ENCODE peak calls at places on chromosome 19, in five cellular contexts. One of them, this sample, is unnamed.

GRCh38 chr19:1130801-1131717 is 27.3 kb downstream of the GPX4 start:
- DNase-seq in prostate gland: no peak
- DNase-seq in IMR-90: no peak
- DNase-seq in ovary: peak
- DNase-seq in esophagus squamous epithelium: no peak
- DNase-seq in this sample: no peak

GRCh38 chr19:4175669-4175931 is 6.8 kb downstream of the SIRT6 start:
- DNase-seq in prostate gland: no peak
- DNase-seq in ovary: no peak
- DNase-seq in esophagus squamous epithelium: no peak
- DNase-seq in IMR-90: no peak
- DNase-seq in this sample: no peak

GRCh38 chr19:6772866-6773322 is 386 bp downstream of the VAV1 start:
- DNase-seq in IMR-90: no peak
- DNase-seq in esophagus squamous epithelium: no peak
- DNase-seq in ovary: no peak
- DNase-seq in prostate gland: no peak
- DNase-seq in this sample: no peak

GRCh38 chr19:47490031-47490430 is 6.0 kb upstream of the KPTN start:
- DNase-seq in prostate gland: no peak
- DNase-seq in ovary: no peak
- DNase-seq in IMR-90: no peak
- DNase-seq in esophagus squamous epithelium: no peak
- DNase-seq in this sample: no peak

GRCh38 chr19:35509018-35509652 is 4.3 kb downstream of the DMKN start:
- DNase-seq in prostate gland: peak
- DNase-seq in IMR-90: no peak
- DNase-seq in ovary: peak
- DNase-seq in esophagus squamous epithelium: no peak
- DNase-seq in this sample: no peak

GRCh38 chr19:46471116-46471733 is at the start of gene PNMA8A:
- DNase-seq in ovary: peak
- DNase-seq in esophagus squamous epithelium: no peak
- DNase-seq in IMR-90: peak
- DNase-seq in prostate gland: no peak
- DNase-seq in this sample: no peak

GRCh38 chr19:53504903-53505302 is 33.0 kb upstream of the ZNF331 start:
- DNase-seq in IMR-90: no peak
- DNase-seq in esophagus squamous epithelium: no peak
- DNase-seq in prostate gland: peak
- DNase-seq in ovary: no peak
- DNase-seq in this sample: no peak

GRCh38 chr19:4487572-4487971 is 15.5 kb downstream of the HDGFL2 start:
- DNase-seq in esophagus squamous epithelium: no peak
- DNase-seq in IMR-90: no peak
- DNase-seq in ovary: no peak
- DNase-seq in prostate gland: no peak
- DNase-seq in this sample: no peak

GRCh38 chr19:31185261-31185660 is 164.0 kb downstream of the TSHZ3 start:
- DNase-seq in IMR-90: no peak
- DNase-seq in prostate gland: no peak
- DNase-seq in ovary: no peak
- DNase-seq in esophagus squamous epithelium: no peak
- DNase-seq in this sample: no peak

GRCh38 chr19:46211201-46211881 is 18.2 kb upstream of the IGFL1 start:
- DNase-seq in IMR-90: no peak
- DNase-seq in prostate gland: peak
- DNase-seq in ovary: no peak
- DNase-seq in esophagus squamous epithelium: no peak
- DNase-seq in this sample: no peak

GRCh38 chr19:34282611-34283519 is 28.5 kb downstream of the GARRE1 start:
- DNase-seq in esophagus squamous epithelium: no peak
- DNase-seq in ovary: no peak
- DNase-seq in IMR-90: no peak
- DNase-seq in prostate gland: peak
- DNase-seq in this sample: no peak

GRCh38 chr19:9620842-9621155 is 233 bp downstream of the ZNF561 start:
- DNase-seq in ovary: no peak
- DNase-seq in prostate gland: peak
- DNase-seq in esophagus squamous epithelium: no peak
- DNase-seq in IMR-90: no peak
- DNase-seq in this sample: no peak

GRCh38 chr19:23515551-23515950 is 120.3 kb upstream of the ZNF91 start:
- DNase-seq in prostate gland: no peak
- DNase-seq in IMR-90: no peak
- DNase-seq in ovary: no peak
- DNase-seq in esophagus squamous epithelium: no peak
- DNase-seq in this sample: no peak

DNA sequence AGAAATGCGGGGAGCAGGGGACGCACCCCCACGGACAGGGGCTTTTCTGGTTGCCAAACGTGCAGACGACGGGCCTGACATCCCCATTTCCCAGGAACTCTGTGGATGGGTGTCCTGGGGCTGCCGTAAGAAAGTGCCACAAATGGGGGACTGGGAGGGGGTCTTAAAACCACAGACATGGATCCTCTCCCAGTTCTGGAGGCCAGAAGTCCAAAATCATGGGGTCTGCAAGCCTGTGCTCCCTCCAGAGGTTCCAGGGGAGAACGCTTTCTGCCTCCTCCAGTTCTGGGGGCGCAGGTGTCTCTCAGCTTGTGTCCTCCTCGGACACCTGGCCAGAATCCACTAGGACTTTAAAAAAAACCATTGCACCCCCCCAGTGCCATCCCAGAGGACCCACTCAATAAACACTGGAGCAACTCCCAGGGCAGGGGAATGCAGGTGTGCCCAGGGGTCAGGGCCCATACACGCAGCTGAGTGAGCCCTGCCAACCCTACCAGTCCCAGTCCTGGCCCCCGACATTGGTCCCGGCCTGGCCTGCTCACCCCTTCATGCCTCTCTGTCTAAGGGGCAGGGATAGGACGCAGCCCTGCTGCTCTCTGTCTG is 103.9 kb downstream of the GADD45B start:
- DNase-seq in prostate gland: no peak
- DNase-seq in esophagus squamous epithelium: no peak
- DNase-seq in IMR-90: no peak
- DNase-seq in ovary: peak
- DNase-seq in this sample: no peak
- TF ChIP-seq CTCF in prostate gland: no peak
- TF ChIP-seq CTCF in esophagus squamous epithelium: no peak
- TF ChIP-seq CTCF in IMR-90: no peak
- TF ChIP-seq CTCF in ovary: no peak
- TF ChIP-seq CTCF in this sample: no peak

DNA sequence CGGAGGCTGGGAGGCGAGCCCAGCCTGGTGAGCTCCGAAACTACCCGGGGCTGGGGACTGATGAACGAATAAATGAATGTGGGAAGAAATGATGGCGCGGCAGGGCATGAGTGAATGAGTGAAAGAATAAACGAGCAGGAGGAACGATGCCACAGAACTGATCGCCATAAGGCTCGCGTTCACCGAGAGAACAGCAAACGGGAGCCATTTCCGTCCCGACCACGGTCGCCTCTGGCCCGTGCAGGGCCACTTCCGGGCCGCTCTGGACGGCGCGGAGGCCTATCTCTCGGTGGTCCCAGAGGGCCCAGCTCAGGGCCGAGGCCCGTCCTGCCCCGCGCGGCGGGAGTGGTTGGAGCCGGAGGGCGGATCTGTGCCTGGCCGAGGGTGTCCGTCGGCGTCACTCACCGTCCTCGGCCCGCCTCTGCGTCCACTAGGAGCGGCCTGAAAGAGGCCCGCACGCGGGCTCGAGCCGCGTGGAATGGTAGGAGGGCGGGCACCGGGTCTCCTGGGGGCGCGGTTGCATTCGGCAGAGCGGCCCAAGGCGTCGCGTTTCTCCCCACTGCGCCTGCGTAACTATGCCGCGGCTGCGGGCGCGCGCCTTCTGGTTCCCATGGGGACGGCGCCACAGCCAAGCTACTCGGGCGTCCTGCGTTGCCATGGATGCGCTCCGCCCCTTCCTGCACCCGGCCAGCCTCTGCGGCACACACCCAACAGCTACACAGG is at the start of gene ZNF497:
- DNase-seq in IMR-90: peak
- DNase-seq in esophagus squamous epithelium: peak
- DNase-seq in ovary: peak
- DNase-seq in prostate gland: peak
- DNase-seq in this sample: peak
- TF ChIP-seq POLR2A in IMR-90: peak
- TF ChIP-seq POLR2A in esophagus squamous epithelium: peak
- TF ChIP-seq POLR2A in ovary: peak
- TF ChIP-seq POLR2A in prostate gland: peak
- TF ChIP-seq POLR2A in this sample: peak

GRCh38 chr19:39995794-39996193 is 1.1 kb upstream of the ZNF546 start:
- DNase-seq in prostate gland: no peak
- DNase-seq in IMR-90: no peak
- DNase-seq in ovary: no peak
- DNase-seq in esophagus squamous epithelium: no peak
- DNase-seq in this sample: no peak
- H3K4me3 ChIP-seq in prostate gland: no peak
- H3K4me3 ChIP-seq in IMR-90: no peak
- H3K4me3 ChIP-seq in ovary: peak
- H3K4me3 ChIP-seq in esophagus squamous epithelium: peak
- H3K4me3 ChIP-seq in this sample: peak

GRCh38 chr19:49746206-49746958 is 16.7 kb downstream of the TSKS start:
- DNase-seq in ovary: peak
- DNase-seq in esophagus squamous epithelium: no peak
- DNase-seq in IMR-90: no peak
- DNase-seq in prostate gland: no peak
- DNase-seq in this sample: no peak
- TF ChIP-seq CTCF in ovary: no peak
- TF ChIP-seq CTCF in esophagus squamous epithelium: no peak
- TF ChIP-seq CTCF in IMR-90: no peak
- TF ChIP-seq CTCF in prostate gland: no peak
- TF ChIP-seq CTCF in this sample: no peak

DNA sequence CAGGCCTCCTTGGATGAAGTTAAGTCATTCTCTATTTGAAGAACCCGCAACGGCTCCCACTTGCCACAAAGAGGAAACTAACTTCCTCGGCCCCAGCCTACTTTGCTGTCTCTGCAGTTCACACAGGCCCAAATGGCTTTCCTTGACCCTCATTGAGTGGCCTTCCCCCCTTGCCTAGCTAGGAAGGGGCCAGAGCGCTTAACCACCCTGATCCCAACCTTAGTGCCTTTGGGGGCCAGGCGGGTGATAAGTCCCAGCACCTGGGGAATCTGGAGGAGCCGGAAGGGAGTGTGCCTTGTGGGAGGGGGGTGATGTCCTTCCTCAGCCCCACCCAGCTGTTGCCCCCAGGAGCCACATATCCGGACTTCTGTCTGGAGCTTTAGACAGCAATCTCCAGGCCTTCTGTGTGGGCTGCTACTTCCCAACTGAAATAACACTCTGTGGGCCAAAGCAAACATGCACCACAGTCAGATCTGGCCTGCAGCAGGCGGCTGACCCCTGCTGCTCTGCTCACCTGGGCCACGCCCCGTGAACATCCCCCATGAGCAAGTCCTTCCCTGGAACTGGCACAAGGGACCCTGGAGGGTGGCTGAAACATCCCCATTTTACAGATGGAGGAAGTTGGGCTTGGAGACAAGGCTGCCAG is 10.5 kb downstream of the NECTIN2 start:
- DNase-seq in prostate gland: no peak
- DNase-seq in ovary: no peak
- DNase-seq in esophagus squamous epithelium: no peak
- DNase-seq in IMR-90: no peak
- DNase-seq in this sample: no peak
- TF ChIP-seq POLR2A in prostate gland: no peak
- TF ChIP-seq POLR2A in ovary: no peak
- TF ChIP-seq POLR2A in esophagus squamous epithelium: no peak
- TF ChIP-seq POLR2A in IMR-90: no peak
- TF ChIP-seq POLR2A in this sample: no peak

GRCh38 chr19:41987141-41987860 is 6.7 kb downstream of the ATP1A3 start:
- DNase-seq in esophagus squamous epithelium: no peak
- DNase-seq in prostate gland: no peak
- DNase-seq in IMR-90: no peak
- DNase-seq in ovary: no peak
- DNase-seq in this sample: no peak

GRCh38 chr19:41990615-41991014 is 3.4 kb downstream of the ATP1A3 start:
- DNase-seq in IMR-90: no peak
- DNase-seq in esophagus squamous epithelium: no peak
- DNase-seq in ovary: no peak
- DNase-seq in prostate gland: no peak
- DNase-seq in this sample: no peak

GRCh38 chr19:41988947-41989346 is 5.1 kb downstream of the ATP1A3 start:
- DNase-seq in ovary: no peak
- DNase-seq in IMR-90: no peak
- DNase-seq in esophagus squamous epithelium: no peak
- DNase-seq in prostate gland: no peak
- DNase-seq in this sample: no peak

GRCh38 chr19:41991025-41991424 is 3.0 kb downstream of the ATP1A3 start:
- DNase-seq in esophagus squamous epithelium: no peak
- DNase-seq in IMR-90: no peak
- DNase-seq in ovary: no peak
- DNase-seq in prostate gland: no peak
- DNase-seq in this sample: no peak

DNA sequence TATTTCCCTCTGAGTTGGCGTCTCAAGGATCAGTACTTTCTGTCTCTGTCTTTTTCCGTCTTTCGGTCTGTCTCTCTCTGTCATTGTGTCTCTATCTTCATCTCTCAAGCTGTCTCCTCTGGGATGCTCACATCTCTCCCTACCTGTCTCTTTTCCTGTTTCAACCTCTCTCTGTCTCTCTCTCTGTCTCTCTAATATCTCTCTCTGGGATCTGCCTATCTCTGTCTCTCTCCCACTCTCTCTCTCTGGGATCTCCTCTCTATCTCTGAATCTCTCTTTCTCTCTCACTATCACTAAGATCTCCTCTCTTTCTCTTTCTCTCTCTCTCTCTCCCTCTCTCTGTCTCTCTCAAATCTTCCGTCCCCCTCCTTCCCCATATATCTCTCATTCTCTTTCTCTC is 4.0 kb downstream of the ATP1A3 start:
- DNase-seq in IMR-90: no peak
- DNase-seq in ovary: no peak
- DNase-seq in prostate gland: no peak
- DNase-seq in esophagus squamous epithelium: no peak
- DNase-seq in this sample: no peak
- H3K4me3 ChIP-seq in IMR-90: no peak
- H3K4me3 ChIP-seq in ovary: no peak
- H3K4me3 ChIP-seq in prostate gland: no peak
- H3K4me3 ChIP-seq in esophagus squamous epithelium: no peak
- H3K4me3 ChIP-seq in this sample: no peak

GRCh38 chr19:55641376-55642152 is 762 bp downstream of the ZNF580 start:
- DNase-seq in prostate gland: no peak
- DNase-seq in IMR-90: peak
- DNase-seq in esophagus squamous epithelium: no peak
- DNase-seq in ovary: no peak
- DNase-seq in this sample: no peak

GRCh38 chr19:55638864-55639359 is 1.9 kb upstream of the ZNF580 start:
- DNase-seq in ovary: peak
- DNase-seq in IMR-90: peak
- DNase-seq in prostate gland: no peak
- DNase-seq in esophagus squamous epithelium: no peak
- DNase-seq in this sample: no peak

GRCh38 chr19:55640577-55641375 is at the start of gene ZNF580:
- DNase-seq in esophagus squamous epithelium: no peak
- DNase-seq in prostate gland: peak
- DNase-seq in IMR-90: peak
- DNase-seq in ovary: peak
- DNase-seq in this sample: peak

GRCh38 chr19:55642153-55643002 is 1.1 kb upstream of the ZNF581 start:
- DNase-seq in IMR-90: no peak
- DNase-seq in esophagus squamous epithelium: no peak
- DNase-seq in ovary: peak
- DNase-seq in prostate gland: no peak
- DNase-seq in this sample: no peak

GRCh38 chr19:55640043-55640576 is 692 bp upstream of the ZNF580 start:
- DNase-seq in esophagus squamous epithelium: no peak
- DNase-seq in ovary: peak
- DNase-seq in prostate gland: peak
- DNase-seq in IMR-90: peak
- DNase-seq in this sample: no peak
- TF ChIP-seq CTCF in esophagus squamous epithelium: peak
- TF ChIP-seq CTCF in ovary: peak
- TF ChIP-seq CTCF in prostate gland: peak
- TF ChIP-seq CTCF in IMR-90: peak
- TF ChIP-seq CTCF in this sample: peak

This sample was measured in tibial nerve.